ENCODE peak calls at places on chromosomes 5 and 9, in four cellular contexts. B is GM03348, G is head of caudate nucleus, P is H7. Y is an unnamed sample.

GRCh38 chr5:16057277-16057676 is 122.3 kb downstream of the MARCHF11 start:
- DNase-seq in B (peak), G (no peak), P (no peak), Y (no peak)

GRCh38 chr5:153463806-153464205 is 26.7 kb upstream of the GRIA1 start:
- DNase-seq in B (peak), G (no peak), P (no peak), Y (peak)

GRCh38 chr5:55668356-55668755 is 43.8 kb downstream of the SLC38A9 start:
- DNase-seq in B (peak), G (no peak), P (no peak), Y (peak)

GRCh38 chr5:110913221-110913620 is 158.3 kb upstream of the TSLP start:
- DNase-seq in B (no peak), G (no peak), P (no peak), Y (no peak)

GRCh38 chr5:534743-535671 is 10.8 kb upstream of the SLC9A3 start:
- DNase-seq in B (no peak), G (no peak), P (no peak), Y (no peak)

GRCh38 chr5:127216906-127217675 is 73.5 kb upstream of the MEGF10 start:
- DNase-seq in B (no peak), G (no peak), P (no peak), Y (peak)

GRCh38 chr5:66828551-66829421 is 232.6 kb downstream of the MAST4 start:
- DNase-seq in B (peak), G (peak), P (no peak), Y (no peak)

GRCh38 chr5:72937517-72938061 is 18.3 kb upstream of the FCHO2 start:
- DNase-seq in B (no peak), G (no peak), P (no peak), Y (no peak)

GRCh38 chr5:40165789-40166728 is 513.7 kb upstream of the PTGER4 start:
- DNase-seq in B (no peak), G (no peak), P (peak), Y (no peak)

GRCh38 chr9:35605336-35606137 is 475 bp downstream of the TESK1 start:
- DNase-seq in B (peak), G (peak), P (peak), Y (no peak)

GRCh38 chr9:136645903-136646754 is 16.6 kb upstream of the EGFL7 start:
- DNase-seq in B (no peak), G (no peak), P (no peak), Y (no peak)

GRCh38 chr9:134324359-134325095 is 1.7 kb upstream of the RXRA start:
- DNase-seq in B (no peak), G (no peak), P (no peak), Y (peak)

GRCh38 chr5:80852331-80853245 is 107.6 kb upstream of the RASGRF2 start:
- DNase-seq in B (no peak), G (no peak), P (no peak), Y (no peak)

GRCh38 chr5:16065810-16066209 is 113.8 kb downstream of the MARCHF11 start:
- DNase-seq in B (no peak), G (no peak), P (no peak), Y (no peak)

GRCh38 chr9:94065535-94065961 is 18.7 kb upstream of the PTPDC1 start:
- DNase-seq in B (peak), G (peak), P (peak), Y (peak)

GRCh38 chr9:135210676-135211523 is 123.4 kb downstream of the OLFM1 start:
- DNase-seq in B (no peak), G (no peak), P (peak), Y (no peak)

GRCh38 chr5:25345240-25345771 is 700.5 kb upstream of the CDH10 start:
- DNase-seq in B (no peak), G (no peak), P (peak), Y (no peak)

GRCh38 chr5:82707741-82708140 is 369.5 kb downstream of the TMEM167A start:
- DNase-seq in B (no peak), G (no peak), P (no peak), Y (peak)

GRCh38 chr5:136202800-136203199 is 9.8 kb upstream of the SMIM32 start:
- DNase-seq in B (no peak), G (no peak), P (peak), Y (no peak)

GRCh38 chr9:129312251-129312650 is 134.2 kb upstream of the IER5L start:
- DNase-seq in B (no peak), G (no peak), P (peak), Y (no peak)

GRCh38 chr5:132044207-132044606 is 16.2 kb upstream of the IL3 start:
- DNase-seq in B (no peak), G (no peak), P (no peak), Y (no peak)

GRCh38 chr9:133505186-133505830 is 19.5 kb downstream of the MYMK start:
- DNase-seq in B (peak), G (no peak), P (no peak), Y (peak)

GRCh38 chr9:14107977-14108376 is 206.0 kb downstream of the NFIB start:
- DNase-seq in B (no peak), G (no peak), P (no peak), Y (no peak)

GRCh38 chr5:83802686-83803085 is 82.0 kb upstream of the HAPLN1 start:
- DNase-seq in B (peak), G (no peak), P (no peak), Y (peak)

GRCh38 chr9:2087500-2088313 is 72.6 kb downstream of the SMARCA2 start:
- DNase-seq in B (peak), G (no peak), P (peak), Y (peak)

GRCh38 chr5:141783599-141784296 is 94.5 kb downstream of the PCDH1 start:
- DNase-seq in B (no peak), G (peak), P (peak), Y (peak)

GRCh38 chr5:6732634-6733410 is 19.6 kb downstream of the TENT4A start:
- DNase-seq in B (peak), G (no peak), P (no peak), Y (peak)

GRCh38 chr5:106292654-106293053 is 1378.1 kb downstream of the EFNA5 start:
- DNase-seq in B (no peak), G (no peak), P (no peak), Y (no peak)

Y was measured in RCC 7860.